ENCODE peak calls at places on chromosomes 4 and X, in six cellular contexts. One of them, this sample, is unnamed.

GRCh38 chr4:73257242-73257994 is 1.2 kb downstream of the ANKRD17 start:
- DNase-seq in neural progenitor cell: peak; percentile 65
- DNase-seq in PC-3: peak; percentile 89
- DNase-seq in OCI-LY7: peak; percentile 77
- DNase-seq in GM23248: peak; percentile 91
- DNase-seq in hepatocyte: peak; percentile 89
- DNase-seq in this sample: peak; percentile 68

GRCh38 chrX:87727615-87728014 is 210.0 kb downstream of the KLHL4 start:
- DNase-seq in neural progenitor cell: no peak
- DNase-seq in PC-3: no peak
- DNase-seq in OCI-LY7: no peak
- DNase-seq in GM23248: no peak
- DNase-seq in hepatocyte: no peak
- DNase-seq in this sample: no peak

GRCh38 chr4:149498246-149498645 is 317.4 kb downstream of the IQCM start:
- DNase-seq in neural progenitor cell: no peak
- DNase-seq in PC-3: no peak
- DNase-seq in OCI-LY7: no peak
- DNase-seq in GM23248: no peak
- DNase-seq in hepatocyte: no peak
- DNase-seq in this sample: no peak

GRCh38 chr4:76723373-76723772 is 174.6 kb downstream of the SOWAHB start:
- DNase-seq in neural progenitor cell: no peak
- DNase-seq in PC-3: peak; percentile 12
- DNase-seq in OCI-LY7: no peak
- DNase-seq in GM23248: peak; percentile 56
- DNase-seq in hepatocyte: no peak
- DNase-seq in this sample: no peak

GRCh38 chr4:147768113-147768512 is 36.2 kb downstream of the ARHGAP10 start:
- DNase-seq in neural progenitor cell: no peak
- DNase-seq in PC-3: peak; percentile 66
- DNase-seq in OCI-LY7: no peak
- DNase-seq in GM23248: peak; percentile 81
- DNase-seq in hepatocyte: peak; percentile 71
- DNase-seq in this sample: no peak

GRCh38 chr4:98745372-98745771 is 87.0 kb upstream of the TSPAN5 start:
- DNase-seq in neural progenitor cell: no peak
- DNase-seq in PC-3: peak; percentile 28
- DNase-seq in OCI-LY7: peak; percentile 10
- DNase-seq in GM23248: peak; percentile 67
- DNase-seq in hepatocyte: no peak
- DNase-seq in this sample: peak; percentile 56

GRCh38 chr4:57501715-57502114 is 391.5 kb upstream of the IGFBP7 start:
- DNase-seq in neural progenitor cell: no peak
- DNase-seq in PC-3: peak; percentile 53
- DNase-seq in OCI-LY7: no peak
- DNase-seq in GM23248: peak; percentile 38
- DNase-seq in hepatocyte: peak; percentile 79
- DNase-seq in this sample: peak; percentile 17

GRCh38 chrX:153765138-153766079 is 1.4 kb downstream of the PLXNB3 start:
- DNase-seq in neural progenitor cell: no peak
- DNase-seq in PC-3: no peak
- DNase-seq in OCI-LY7: no peak
- DNase-seq in GM23248: peak; percentile 56
- DNase-seq in hepatocyte: no peak
- DNase-seq in this sample: no peak

GRCh38 chrX:124208675-124209074 is 123.8 kb upstream of the TEX13D start:
- DNase-seq in neural progenitor cell: no peak
- DNase-seq in PC-3: no peak
- DNase-seq in OCI-LY7: no peak
- DNase-seq in GM23248: no peak
- DNase-seq in hepatocyte: no peak
- DNase-seq in this sample: no peak

GRCh38 chr4:1787411-1788077 is 5.5 kb upstream of the FGFR3 start:
- DNase-seq in neural progenitor cell: no peak
- DNase-seq in PC-3: no peak
- DNase-seq in OCI-LY7: no peak
- DNase-seq in GM23248: no peak
- DNase-seq in hepatocyte: no peak
- DNase-seq in this sample: no peak

GRCh38 chrX:11100281-11101035 is 10.7 kb upstream of the HCCS start:
- DNase-seq in neural progenitor cell: peak; percentile 59
- DNase-seq in PC-3: peak; percentile 65
- DNase-seq in OCI-LY7: no peak
- DNase-seq in GM23248: peak; percentile 75
- DNase-seq in hepatocyte: peak; percentile 72
- DNase-seq in this sample: peak; percentile 60

GRCh38 chrX:111131572-111131971 is 35.6 kb downstream of the PAK3 start:
- DNase-seq in neural progenitor cell: peak; percentile 7
- DNase-seq in PC-3: peak; percentile 1
- DNase-seq in OCI-LY7: no peak
- DNase-seq in GM23248: no peak
- DNase-seq in hepatocyte: peak; percentile 5
- DNase-seq in this sample: no peak

GRCh38 chrX:124086411-124086810 is 124.9 kb downstream of the STAG2 start:
- DNase-seq in neural progenitor cell: no peak
- DNase-seq in PC-3: no peak
- DNase-seq in OCI-LY7: no peak
- DNase-seq in GM23248: no peak
- DNase-seq in hepatocyte: no peak
- DNase-seq in this sample: no peak

GRCh38 chr4:56641494-56642051 is 39.5 kb downstream of the HOPX start:
- DNase-seq in neural progenitor cell: no peak
- DNase-seq in PC-3: peak; percentile 98
- DNase-seq in OCI-LY7: no peak
- DNase-seq in GM23248: peak; percentile 92
- DNase-seq in hepatocyte: peak; percentile 43
- DNase-seq in this sample: no peak

GRCh38 chr4:59759082-59759825 is 1440.9 kb upstream of the ADGRL3 start:
- DNase-seq in neural progenitor cell: no peak
- DNase-seq in PC-3: no peak
- DNase-seq in OCI-LY7: no peak
- DNase-seq in GM23248: no peak
- DNase-seq in hepatocyte: no peak
- DNase-seq in this sample: no peak

GRCh38 chr4:73735231-73735630 is 5.1 kb upstream of the CXCL8 start:
- DNase-seq in neural progenitor cell: no peak
- DNase-seq in PC-3: peak; percentile 86
- DNase-seq in OCI-LY7: peak; percentile 13
- DNase-seq in GM23248: peak; percentile 86
- DNase-seq in hepatocyte: no peak
- DNase-seq in this sample: no peak

GRCh38 chrX:112738347-112739033 is 58.8 kb upstream of the LHFPL1 start:
- DNase-seq in neural progenitor cell: no peak
- DNase-seq in PC-3: no peak
- DNase-seq in OCI-LY7: no peak
- DNase-seq in GM23248: no peak
- DNase-seq in hepatocyte: no peak
- DNase-seq in this sample: no peak

GRCh38 chr4:88335092-88335665 is 43.5 kb upstream of the HERC6 start:
- DNase-seq in neural progenitor cell: peak; percentile 8
- DNase-seq in PC-3: peak; percentile 16
- DNase-seq in OCI-LY7: no peak
- DNase-seq in GM23248: peak; percentile 64
- DNase-seq in hepatocyte: peak; percentile 13
- DNase-seq in this sample: peak; percentile 27

GRCh38 chr4:164866817-164867490 is 10.0 kb upstream of the APELA start:
- DNase-seq in neural progenitor cell: peak; percentile 27
- DNase-seq in PC-3: no peak
- DNase-seq in OCI-LY7: no peak
- DNase-seq in GM23248: peak; percentile 11
- DNase-seq in hepatocyte: no peak
- DNase-seq in this sample: peak; percentile 70

GRCh38 chrX:134619838-134620237 is 38.4 kb downstream of the PLAC1 start:
- DNase-seq in neural progenitor cell: no peak
- DNase-seq in PC-3: peak; percentile 40
- DNase-seq in OCI-LY7: no peak
- DNase-seq in GM23248: no peak
- DNase-seq in hepatocyte: no peak
- DNase-seq in this sample: no peak

GRCh38 chr4:113411496-113411938 is 350.0 kb downstream of the CAMK2D start:
- DNase-seq in neural progenitor cell: no peak
- DNase-seq in PC-3: peak; percentile 68
- DNase-seq in OCI-LY7: no peak
- DNase-seq in GM23248: peak; percentile 87
- DNase-seq in hepatocyte: peak; percentile 51
- DNase-seq in this sample: no peak

GRCh38 chr4:100421356-100421978 is 96.4 kb downstream of the EMCN start:
- DNase-seq in neural progenitor cell: peak; percentile 36
- DNase-seq in PC-3: peak; percentile 43
- DNase-seq in OCI-LY7: peak; percentile 9
- DNase-seq in GM23248: peak; percentile 67
- DNase-seq in hepatocyte: peak; percentile 29
- DNase-seq in this sample: peak; percentile 50

GRCh38 chr4:7842384-7843279 is 97.0 kb downstream of the AFAP1 start:
- DNase-seq in neural progenitor cell: no peak
- DNase-seq in PC-3: peak; percentile 92
- DNase-seq in OCI-LY7: no peak
- DNase-seq in GM23248: peak; percentile 96
- DNase-seq in hepatocyte: peak; percentile 65
- DNase-seq in this sample: no peak

GRCh38 chrX:72634321-72634720 is 61.7 kb upstream of the HDAC8 start:
- DNase-seq in neural progenitor cell: no peak
- DNase-seq in PC-3: peak; percentile 20
- DNase-seq in OCI-LY7: no peak
- DNase-seq in GM23248: no peak
- DNase-seq in hepatocyte: no peak
- DNase-seq in this sample: no peak

GRCh38 chrX:15523088-15523487 is 22.5 kb downstream of the BMX start:
- DNase-seq in neural progenitor cell: no peak
- DNase-seq in PC-3: no peak
- DNase-seq in OCI-LY7: no peak
- DNase-seq in GM23248: no peak
- DNase-seq in hepatocyte: no peak
- DNase-seq in this sample: no peak

GRCh38 chr4:183347586-183347985 is 25.4 kb upstream of the CLDN24 start:
- DNase-seq in neural progenitor cell: no peak
- DNase-seq in PC-3: no peak
- DNase-seq in OCI-LY7: no peak
- DNase-seq in GM23248: peak; percentile 60
- DNase-seq in hepatocyte: no peak
- DNase-seq in this sample: no peak

GRCh38 chr4:87092389-87093141 is 127.9 kb downstream of the KLHL8 start:
- DNase-seq in neural progenitor cell: no peak
- DNase-seq in PC-3: peak; percentile 94
- DNase-seq in OCI-LY7: peak; percentile 30
- DNase-seq in GM23248: peak; percentile 95
- DNase-seq in hepatocyte: peak; percentile 82
- DNase-seq in this sample: no peak

GRCh38 chrX:153319295-153319694 is 2.3 kb downstream of the PNMA6F start:
- DNase-seq in neural progenitor cell: no peak
- DNase-seq in PC-3: no peak
- DNase-seq in OCI-LY7: peak; percentile 46
- DNase-seq in GM23248: no peak
- DNase-seq in hepatocyte: no peak
- DNase-seq in this sample: no peak

GRCh38 chrX:65745427-65745826 is 78.0 kb downstream of the MSN start:
- DNase-seq in neural progenitor cell: no peak
- DNase-seq in PC-3: no peak
- DNase-seq in OCI-LY7: no peak
- DNase-seq in GM23248: no peak
- DNase-seq in hepatocyte: no peak
- DNase-seq in this sample: no peak

GRCh38 chr4:90099795-90100194 is 27.4 kb upstream of the CCSER1 start:
- DNase-seq in neural progenitor cell: no peak
- DNase-seq in PC-3: peak; percentile 72
- DNase-seq in OCI-LY7: no peak
- DNase-seq in GM23248: peak; percentile 8
- DNase-seq in hepatocyte: no peak
- DNase-seq in this sample: no peak

GRCh38 chr4:107011312-107011711 is 24.8 kb downstream of the DKK2 start:
- DNase-seq in neural progenitor cell: no peak
- DNase-seq in PC-3: no peak
- DNase-seq in OCI-LY7: no peak
- DNase-seq in GM23248: no peak
- DNase-seq in hepatocyte: no peak
- DNase-seq in this sample: no peak

DNA sequence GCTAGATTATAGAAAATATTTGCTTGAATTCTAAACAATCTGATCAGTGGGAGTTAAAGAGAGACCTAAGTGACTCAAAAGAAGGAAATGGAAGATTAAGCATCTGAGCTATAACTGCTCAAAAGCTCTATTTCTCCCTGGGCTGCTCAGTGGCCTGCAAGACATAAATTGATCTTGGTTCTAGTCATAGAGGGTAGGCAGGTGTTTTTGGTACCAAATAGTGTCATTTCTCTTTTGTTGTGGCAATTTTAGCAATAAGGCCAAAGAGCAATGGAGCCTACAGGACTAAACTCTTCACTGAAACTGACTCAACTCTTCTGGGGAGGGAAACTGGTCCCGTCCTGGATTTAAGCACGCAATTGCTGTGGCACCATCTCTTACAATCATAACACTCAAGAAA is 33.9 kb upstream of the BMP2K start:
- DNase-seq in neural progenitor cell: no peak
- DNase-seq in PC-3: no peak
- DNase-seq in OCI-LY7: no peak
- DNase-seq in GM23248: no peak
- DNase-seq in hepatocyte: no peak
- DNase-seq in this sample: no peak
- H3K4me2 ChIP-seq in neural progenitor cell: no peak overlapping the region
- H3K4me2 ChIP-seq in PC-3: no peak overlapping the region
- H3K4me2 ChIP-seq in OCI-LY7: no peak overlapping the region
- H3K4me2 ChIP-seq in GM23248: no peak overlapping the region
- H3K4me2 ChIP-seq in hepatocyte: no peak overlapping the region
- H3K4me2 ChIP-seq in this sample: no peak overlapping the region

GRCh38 chr4:54625391-54625790 is 32.4 kb upstream of the KIT start:
- DNase-seq in neural progenitor cell: no peak
- DNase-seq in PC-3: no peak
- DNase-seq in OCI-LY7: no peak
- DNase-seq in GM23248: no peak
- DNase-seq in hepatocyte: no peak
- DNase-seq in this sample: no peak
- TF ChIP-seq EZH2phosphoT487 in neural progenitor cell: no peak
- TF ChIP-seq EZH2phosphoT487 in PC-3: no peak
- TF ChIP-seq EZH2phosphoT487 in OCI-LY7: no peak
- TF ChIP-seq EZH2phosphoT487 in GM23248: no peak
- TF ChIP-seq EZH2phosphoT487 in hepatocyte: no peak
- TF ChIP-seq EZH2phosphoT487 in this sample: no peak

DNA sequence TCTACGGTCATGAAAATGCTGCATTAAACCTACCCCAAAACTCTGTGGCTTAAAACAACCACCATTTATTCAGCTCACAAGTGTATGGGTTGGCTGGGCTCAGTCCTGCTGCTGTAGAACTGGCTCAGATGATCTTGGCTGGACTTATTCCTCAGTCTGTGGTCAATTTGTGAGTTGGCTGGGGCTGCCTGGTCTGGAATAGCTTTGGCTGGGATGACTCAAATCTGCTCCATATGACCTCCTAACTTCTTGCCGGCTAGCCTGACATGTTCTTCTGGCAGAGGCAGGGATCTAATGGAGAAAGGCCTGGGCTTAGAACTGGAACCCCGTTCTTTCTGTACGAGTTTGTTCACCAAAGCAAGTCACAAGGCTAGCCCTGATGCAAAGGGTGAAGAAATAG is 71.7 kb downstream of the CFAP299 start:
- DNase-seq in neural progenitor cell: no peak
- DNase-seq in PC-3: peak; percentile 2
- DNase-seq in OCI-LY7: no peak
- DNase-seq in GM23248: peak; percentile 84
- DNase-seq in hepatocyte: no peak
- DNase-seq in this sample: no peak
- H2AFZ ChIP-seq in neural progenitor cell: no peak overlapping the region
- H2AFZ ChIP-seq in PC-3: no peak overlapping the region
- H2AFZ ChIP-seq in OCI-LY7: no peak overlapping the region
- H2AFZ ChIP-seq in GM23248: peak overlapping the region; percentile 43
- H2AFZ ChIP-seq in hepatocyte: no peak overlapping the region
- H2AFZ ChIP-seq in this sample: no peak overlapping the region

GRCh38 chrX:46670316-46670715 is 88.6 kb downstream of the SLC9A7 start:
- DNase-seq in neural progenitor cell: no peak
- DNase-seq in PC-3: no peak
- DNase-seq in OCI-LY7: no peak
- DNase-seq in GM23248: no peak
- DNase-seq in hepatocyte: no peak
- DNase-seq in this sample: no peak
- H3K4me2 ChIP-seq in neural progenitor cell: no peak overlapping the region
- H3K4me2 ChIP-seq in PC-3: no peak overlapping the region
- H3K4me2 ChIP-seq in OCI-LY7: no peak overlapping the region
- H3K4me2 ChIP-seq in GM23248: no peak overlapping the region
- H3K4me2 ChIP-seq in hepatocyte: no peak overlapping the region
- H3K4me2 ChIP-seq in this sample: no peak overlapping the region